ENCODE peak calls at places on chromosome 7, in six cellular contexts. One of them, this sample, is unnamed.

GRCh38 chr7:107966701-107967100 is 36.3 kb downstream of the LAMB1 start:
- DNase-seq in activated naive CD8-positive, alpha-beta T cell treated with anti-CD3 and anti-CD28 coated beads for 36 hours: no peak
- DNase-seq in T-helper 9 cell: no peak
- DNase-seq in frontal cortex: no peak
- DNase-seq in germinal center: no peak
- DNase-seq in stimulated activated naive CD8-positive, alpha-beta T cell treated with anti-CD3 and anti-CD28 coated beads, Interleukin-15, Interleukin-2, amounts not matched to agents 100 U/mL and 50 U/mL, for 24 hours: no peak
- DNase-seq in this sample: no peak

GRCh38 chr7:152894295-152895170 is 135.0 kb downstream of the ACTR3B start:
- DNase-seq in frontal cortex: peak
- DNase-seq in activated naive CD8-positive, alpha-beta T cell treated with anti-CD3 and anti-CD28 coated beads for 36 hours: peak
- DNase-seq in stimulated activated naive CD8-positive, alpha-beta T cell treated with anti-CD3 and anti-CD28 coated beads, Interleukin-15, Interleukin-2, amounts not matched to agents 100 U/mL and 50 U/mL, for 24 hours: peak
- DNase-seq in T-helper 9 cell: no peak
- DNase-seq in germinal center: peak
- DNase-seq in this sample: peak

GRCh38 chr7:151100921-151101320 is 14.6 kb downstream of the AGAP3 start:
- DNase-seq in germinal center: no peak
- DNase-seq in stimulated activated naive CD8-positive, alpha-beta T cell treated with anti-CD3 and anti-CD28 coated beads, Interleukin-15, Interleukin-2, amounts not matched to agents 100 U/mL and 50 U/mL, for 24 hours: no peak
- DNase-seq in T-helper 9 cell: no peak
- DNase-seq in frontal cortex: no peak
- DNase-seq in activated naive CD8-positive, alpha-beta T cell treated with anti-CD3 and anti-CD28 coated beads for 36 hours: no peak
- DNase-seq in this sample: no peak

GRCh38 chr7:20329389-20330175 is 1.1 kb upstream of the ITGB8 start:
- DNase-seq in frontal cortex: peak
- DNase-seq in activated naive CD8-positive, alpha-beta T cell treated with anti-CD3 and anti-CD28 coated beads for 36 hours: peak
- DNase-seq in germinal center: peak
- DNase-seq in T-helper 9 cell: no peak
- DNase-seq in stimulated activated naive CD8-positive, alpha-beta T cell treated with anti-CD3 and anti-CD28 coated beads, Interleukin-15, Interleukin-2, amounts not matched to agents 100 U/mL and 50 U/mL, for 24 hours: peak
- DNase-seq in this sample: peak

GRCh38 chr7:103106336-103107070 is 31.6 kb downstream of the ARMC10 start:
- DNase-seq in activated naive CD8-positive, alpha-beta T cell treated with anti-CD3 and anti-CD28 coated beads for 36 hours: no peak
- DNase-seq in stimulated activated naive CD8-positive, alpha-beta T cell treated with anti-CD3 and anti-CD28 coated beads, Interleukin-15, Interleukin-2, amounts not matched to agents 100 U/mL and 50 U/mL, for 24 hours: no peak
- DNase-seq in germinal center: no peak
- DNase-seq in T-helper 9 cell: no peak
- DNase-seq in frontal cortex: no peak
- DNase-seq in this sample: peak

GRCh38 chr7:102832694-102833093 is 80.1 kb upstream of the LRRC17 start:
- DNase-seq in T-helper 9 cell: no peak
- DNase-seq in frontal cortex: no peak
- DNase-seq in germinal center: no peak
- DNase-seq in activated naive CD8-positive, alpha-beta T cell treated with anti-CD3 and anti-CD28 coated beads for 36 hours: no peak
- DNase-seq in stimulated activated naive CD8-positive, alpha-beta T cell treated with anti-CD3 and anti-CD28 coated beads, Interleukin-15, Interleukin-2, amounts not matched to agents 100 U/mL and 50 U/mL, for 24 hours: no peak
- DNase-seq in this sample: no peak

GRCh38 chr7:13981070-13981469 is 8.4 kb downstream of the ETV1 start:
- DNase-seq in activated naive CD8-positive, alpha-beta T cell treated with anti-CD3 and anti-CD28 coated beads for 36 hours: no peak
- DNase-seq in T-helper 9 cell: no peak
- DNase-seq in stimulated activated naive CD8-positive, alpha-beta T cell treated with anti-CD3 and anti-CD28 coated beads, Interleukin-15, Interleukin-2, amounts not matched to agents 100 U/mL and 50 U/mL, for 24 hours: no peak
- DNase-seq in frontal cortex: no peak
- DNase-seq in germinal center: no peak
- DNase-seq in this sample: no peak

GRCh38 chr7:30548762-30549344 is 44.2 kb upstream of the GGCT start:
- DNase-seq in stimulated activated naive CD8-positive, alpha-beta T cell treated with anti-CD3 and anti-CD28 coated beads, Interleukin-15, Interleukin-2, amounts not matched to agents 100 U/mL and 50 U/mL, for 24 hours: peak
- DNase-seq in frontal cortex: peak
- DNase-seq in T-helper 9 cell: peak
- DNase-seq in germinal center: peak
- DNase-seq in activated naive CD8-positive, alpha-beta T cell treated with anti-CD3 and anti-CD28 coated beads for 36 hours: peak
- DNase-seq in this sample: peak

GRCh38 chr7:88218428-88218745 is 1.5 kb downstream of the SRI start:
- DNase-seq in T-helper 9 cell: no peak
- DNase-seq in stimulated activated naive CD8-positive, alpha-beta T cell treated with anti-CD3 and anti-CD28 coated beads, Interleukin-15, Interleukin-2, amounts not matched to agents 100 U/mL and 50 U/mL, for 24 hours: no peak
- DNase-seq in activated naive CD8-positive, alpha-beta T cell treated with anti-CD3 and anti-CD28 coated beads for 36 hours: no peak
- DNase-seq in germinal center: no peak
- DNase-seq in frontal cortex: no peak
- DNase-seq in this sample: no peak

GRCh38 chr7:33243319-33243881 is 114.0 kb downstream of the BBS9 start:
- DNase-seq in T-helper 9 cell: no peak
- DNase-seq in stimulated activated naive CD8-positive, alpha-beta T cell treated with anti-CD3 and anti-CD28 coated beads, Interleukin-15, Interleukin-2, amounts not matched to agents 100 U/mL and 50 U/mL, for 24 hours: no peak
- DNase-seq in frontal cortex: peak
- DNase-seq in activated naive CD8-positive, alpha-beta T cell treated with anti-CD3 and anti-CD28 coated beads for 36 hours: no peak
- DNase-seq in germinal center: no peak
- DNase-seq in this sample: no peak

GRCh38 chr7:92177362-92177761 is 1.6 kb downstream of the LRRD1 start:
- DNase-seq in germinal center: no peak
- DNase-seq in stimulated activated naive CD8-positive, alpha-beta T cell treated with anti-CD3 and anti-CD28 coated beads, Interleukin-15, Interleukin-2, amounts not matched to agents 100 U/mL and 50 U/mL, for 24 hours: no peak
- DNase-seq in frontal cortex: no peak
- DNase-seq in T-helper 9 cell: no peak
- DNase-seq in activated naive CD8-positive, alpha-beta T cell treated with anti-CD3 and anti-CD28 coated beads for 36 hours: no peak
- DNase-seq in this sample: no peak

GRCh38 chr7:2545746-2546425 is 9.4 kb downstream of the BRAT1 start:
- DNase-seq in activated naive CD8-positive, alpha-beta T cell treated with anti-CD3 and anti-CD28 coated beads for 36 hours: no peak
- DNase-seq in T-helper 9 cell: no peak
- DNase-seq in stimulated activated naive CD8-positive, alpha-beta T cell treated with anti-CD3 and anti-CD28 coated beads, Interleukin-15, Interleukin-2, amounts not matched to agents 100 U/mL and 50 U/mL, for 24 hours: no peak
- DNase-seq in germinal center: no peak
- DNase-seq in frontal cortex: no peak
- DNase-seq in this sample: no peak

GRCh38 chr7:40230086-40230485 is 95.3 kb downstream of the SUGCT start:
- DNase-seq in stimulated activated naive CD8-positive, alpha-beta T cell treated with anti-CD3 and anti-CD28 coated beads, Interleukin-15, Interleukin-2, amounts not matched to agents 100 U/mL and 50 U/mL, for 24 hours: no peak
- DNase-seq in T-helper 9 cell: no peak
- DNase-seq in activated naive CD8-positive, alpha-beta T cell treated with anti-CD3 and anti-CD28 coated beads for 36 hours: no peak
- DNase-seq in germinal center: no peak
- DNase-seq in frontal cortex: no peak
- DNase-seq in this sample: no peak

GRCh38 chr7:79471283-79471682 is 17.8 kb upstream of the MAGI2 start:
- DNase-seq in stimulated activated naive CD8-positive, alpha-beta T cell treated with anti-CD3 and anti-CD28 coated beads, Interleukin-15, Interleukin-2, amounts not matched to agents 100 U/mL and 50 U/mL, for 24 hours: no peak
- DNase-seq in frontal cortex: no peak
- DNase-seq in germinal center: no peak
- DNase-seq in T-helper 9 cell: no peak
- DNase-seq in activated naive CD8-positive, alpha-beta T cell treated with anti-CD3 and anti-CD28 coated beads for 36 hours: no peak
- DNase-seq in this sample: no peak

GRCh38 chr7:128888756-128889095 is 21.8 kb downstream of the KCP start:
- DNase-seq in activated naive CD8-positive, alpha-beta T cell treated with anti-CD3 and anti-CD28 coated beads for 36 hours: no peak
- DNase-seq in stimulated activated naive CD8-positive, alpha-beta T cell treated with anti-CD3 and anti-CD28 coated beads, Interleukin-15, Interleukin-2, amounts not matched to agents 100 U/mL and 50 U/mL, for 24 hours: no peak
- DNase-seq in frontal cortex: no peak
- DNase-seq in germinal center: no peak
- DNase-seq in T-helper 9 cell: no peak
- DNase-seq in this sample: no peak

GRCh38 chr7:128881458-128882125 is 18.9 kb downstream of the ATP6V1F start:
- DNase-seq in T-helper 9 cell: no peak
- DNase-seq in frontal cortex: no peak
- DNase-seq in activated naive CD8-positive, alpha-beta T cell treated with anti-CD3 and anti-CD28 coated beads for 36 hours: no peak
- DNase-seq in stimulated activated naive CD8-positive, alpha-beta T cell treated with anti-CD3 and anti-CD28 coated beads, Interleukin-15, Interleukin-2, amounts not matched to agents 100 U/mL and 50 U/mL, for 24 hours: no peak
- DNase-seq in germinal center: no peak
- DNase-seq in this sample: no peak

GRCh38 chr7:91683823-91684222 is 196.7 kb downstream of the MTERF1 start:
- DNase-seq in stimulated activated naive CD8-positive, alpha-beta T cell treated with anti-CD3 and anti-CD28 coated beads, Interleukin-15, Interleukin-2, amounts not matched to agents 100 U/mL and 50 U/mL, for 24 hours: no peak
- DNase-seq in activated naive CD8-positive, alpha-beta T cell treated with anti-CD3 and anti-CD28 coated beads for 36 hours: no peak
- DNase-seq in germinal center: no peak
- DNase-seq in T-helper 9 cell: no peak
- DNase-seq in frontal cortex: no peak
- DNase-seq in this sample: no peak

GRCh38 chr7:132760873-132761272 is 184.6 kb upstream of the PLXNA4 start:
- DNase-seq in T-helper 9 cell: no peak
- DNase-seq in frontal cortex: no peak
- DNase-seq in stimulated activated naive CD8-positive, alpha-beta T cell treated with anti-CD3 and anti-CD28 coated beads, Interleukin-15, Interleukin-2, amounts not matched to agents 100 U/mL and 50 U/mL, for 24 hours: no peak
- DNase-seq in activated naive CD8-positive, alpha-beta T cell treated with anti-CD3 and anti-CD28 coated beads for 36 hours: no peak
- DNase-seq in germinal center: no peak
- DNase-seq in this sample: no peak

GRCh38 chr7:103640031-103640779 is 194.2 kb upstream of the SLC26A5 start:
- DNase-seq in frontal cortex: no peak
- DNase-seq in T-helper 9 cell: no peak
- DNase-seq in activated naive CD8-positive, alpha-beta T cell treated with anti-CD3 and anti-CD28 coated beads for 36 hours: no peak
- DNase-seq in germinal center: no peak
- DNase-seq in stimulated activated naive CD8-positive, alpha-beta T cell treated with anti-CD3 and anti-CD28 coated beads, Interleukin-15, Interleukin-2, amounts not matched to agents 100 U/mL and 50 U/mL, for 24 hours: no peak
- DNase-seq in this sample: no peak

GRCh38 chr7:30028749-30029635 is 780 bp downstream of the PLEKHA8 start:
- DNase-seq in T-helper 9 cell: no peak
- DNase-seq in frontal cortex: no peak
- DNase-seq in activated naive CD8-positive, alpha-beta T cell treated with anti-CD3 and anti-CD28 coated beads for 36 hours: no peak
- DNase-seq in stimulated activated naive CD8-positive, alpha-beta T cell treated with anti-CD3 and anti-CD28 coated beads, Interleukin-15, Interleukin-2, amounts not matched to agents 100 U/mL and 50 U/mL, for 24 hours: peak
- DNase-seq in germinal center: peak
- DNase-seq in this sample: peak

GRCh38 chr7:138952791-138953190 is 28.4 kb downstream of the KIAA1549 start:
- DNase-seq in frontal cortex: no peak
- DNase-seq in stimulated activated naive CD8-positive, alpha-beta T cell treated with anti-CD3 and anti-CD28 coated beads, Interleukin-15, Interleukin-2, amounts not matched to agents 100 U/mL and 50 U/mL, for 24 hours: no peak
- DNase-seq in activated naive CD8-positive, alpha-beta T cell treated with anti-CD3 and anti-CD28 coated beads for 36 hours: no peak
- DNase-seq in germinal center: no peak
- DNase-seq in T-helper 9 cell: no peak
- DNase-seq in this sample: no peak

GRCh38 chr7:140017034-140017433 is 45.7 kb downstream of the PARP12 start:
- DNase-seq in frontal cortex: no peak
- DNase-seq in T-helper 9 cell: no peak
- DNase-seq in germinal center: no peak
- DNase-seq in activated naive CD8-positive, alpha-beta T cell treated with anti-CD3 and anti-CD28 coated beads for 36 hours: no peak
- DNase-seq in stimulated activated naive CD8-positive, alpha-beta T cell treated with anti-CD3 and anti-CD28 coated beads, Interleukin-15, Interleukin-2, amounts not matched to agents 100 U/mL and 50 U/mL, for 24 hours: no peak
- DNase-seq in this sample: no peak

GRCh38 chr7:105285118-105285874 is 103.4 kb downstream of the SRPK2 start:
- DNase-seq in germinal center: no peak
- DNase-seq in activated naive CD8-positive, alpha-beta T cell treated with anti-CD3 and anti-CD28 coated beads for 36 hours: no peak
- DNase-seq in frontal cortex: no peak
- DNase-seq in T-helper 9 cell: no peak
- DNase-seq in stimulated activated naive CD8-positive, alpha-beta T cell treated with anti-CD3 and anti-CD28 coated beads, Interleukin-15, Interleukin-2, amounts not matched to agents 100 U/mL and 50 U/mL, for 24 hours: no peak
- DNase-seq in this sample: no peak

GRCh38 chr7:33339074-33339805 is 209.9 kb downstream of the BBS9 start:
- DNase-seq in stimulated activated naive CD8-positive, alpha-beta T cell treated with anti-CD3 and anti-CD28 coated beads, Interleukin-15, Interleukin-2, amounts not matched to agents 100 U/mL and 50 U/mL, for 24 hours: no peak
- DNase-seq in germinal center: no peak
- DNase-seq in activated naive CD8-positive, alpha-beta T cell treated with anti-CD3 and anti-CD28 coated beads for 36 hours: no peak
- DNase-seq in frontal cortex: no peak
- DNase-seq in T-helper 9 cell: no peak
- DNase-seq in this sample: no peak

GRCh38 chr7:99455874-99456273 is 10.1 kb downstream of the ATP5MF start:
- DNase-seq in activated naive CD8-positive, alpha-beta T cell treated with anti-CD3 and anti-CD28 coated beads for 36 hours: no peak
- DNase-seq in T-helper 9 cell: no peak
- DNase-seq in germinal center: no peak
- DNase-seq in stimulated activated naive CD8-positive, alpha-beta T cell treated with anti-CD3 and anti-CD28 coated beads, Interleukin-15, Interleukin-2, amounts not matched to agents 100 U/mL and 50 U/mL, for 24 hours: no peak
- DNase-seq in frontal cortex: no peak
- DNase-seq in this sample: no peak

GRCh38 chr7:81285142-81285871 is 366.5 kb upstream of the SEMA3C start:
- DNase-seq in T-helper 9 cell: no peak
- DNase-seq in stimulated activated naive CD8-positive, alpha-beta T cell treated with anti-CD3 and anti-CD28 coated beads, Interleukin-15, Interleukin-2, amounts not matched to agents 100 U/mL and 50 U/mL, for 24 hours: no peak
- DNase-seq in activated naive CD8-positive, alpha-beta T cell treated with anti-CD3 and anti-CD28 coated beads for 36 hours: no peak
- DNase-seq in frontal cortex: no peak
- DNase-seq in germinal center: no peak
- DNase-seq in this sample: no peak

GRCh38 chr7:104976966-104977636 is 36.9 kb upstream of the KMT2E start:
- DNase-seq in germinal center: no peak
- DNase-seq in stimulated activated naive CD8-positive, alpha-beta T cell treated with anti-CD3 and anti-CD28 coated beads, Interleukin-15, Interleukin-2, amounts not matched to agents 100 U/mL and 50 U/mL, for 24 hours: no peak
- DNase-seq in activated naive CD8-positive, alpha-beta T cell treated with anti-CD3 and anti-CD28 coated beads for 36 hours: no peak
- DNase-seq in T-helper 9 cell: no peak
- DNase-seq in frontal cortex: no peak
- DNase-seq in this sample: no peak

GRCh38 chr7:131586259-131586658 is 29.8 kb upstream of the PODXL start:
- DNase-seq in activated naive CD8-positive, alpha-beta T cell treated with anti-CD3 and anti-CD28 coated beads for 36 hours: no peak
- DNase-seq in germinal center: no peak
- DNase-seq in frontal cortex: no peak
- DNase-seq in stimulated activated naive CD8-positive, alpha-beta T cell treated with anti-CD3 and anti-CD28 coated beads, Interleukin-15, Interleukin-2, amounts not matched to agents 100 U/mL and 50 U/mL, for 24 hours: no peak
- DNase-seq in T-helper 9 cell: no peak
- DNase-seq in this sample: no peak

GRCh38 chr7:41573017-41573416 is 129.9 kb downstream of the INHBA start:
- DNase-seq in germinal center: no peak
- DNase-seq in activated naive CD8-positive, alpha-beta T cell treated with anti-CD3 and anti-CD28 coated beads for 36 hours: no peak
- DNase-seq in frontal cortex: no peak
- DNase-seq in T-helper 9 cell: no peak
- DNase-seq in stimulated activated naive CD8-positive, alpha-beta T cell treated with anti-CD3 and anti-CD28 coated beads, Interleukin-15, Interleukin-2, amounts not matched to agents 100 U/mL and 50 U/mL, for 24 hours: no peak
- DNase-seq in this sample: no peak

GRCh38 chr7:156090988-156091387 is 278.7 kb upstream of the SHH start:
- DNase-seq in activated naive CD8-positive, alpha-beta T cell treated with anti-CD3 and anti-CD28 coated beads for 36 hours: no peak
- DNase-seq in germinal center: no peak
- DNase-seq in stimulated activated naive CD8-positive, alpha-beta T cell treated with anti-CD3 and anti-CD28 coated beads, Interleukin-15, Interleukin-2, amounts not matched to agents 100 U/mL and 50 U/mL, for 24 hours: no peak
- DNase-seq in T-helper 9 cell: no peak
- DNase-seq in frontal cortex: no peak
- DNase-seq in this sample: no peak

GRCh38 chr7:92343719-92344118 is 97.9 kb downstream of the ANKIB1 start:
- DNase-seq in T-helper 9 cell: no peak
- DNase-seq in germinal center: no peak
- DNase-seq in activated naive CD8-positive, alpha-beta T cell treated with anti-CD3 and anti-CD28 coated beads for 36 hours: no peak
- DNase-seq in frontal cortex: no peak
- DNase-seq in stimulated activated naive CD8-positive, alpha-beta T cell treated with anti-CD3 and anti-CD28 coated beads, Interleukin-15, Interleukin-2, amounts not matched to agents 100 U/mL and 50 U/mL, for 24 hours: no peak
- DNase-seq in this sample: no peak

GRCh38 chr7:95470452-95470851 is 15.3 kb upstream of the ASB4 start:
- DNase-seq in germinal center: no peak
- DNase-seq in T-helper 9 cell: no peak
- DNase-seq in activated naive CD8-positive, alpha-beta T cell treated with anti-CD3 and anti-CD28 coated beads for 36 hours: peak
- DNase-seq in frontal cortex: no peak
- DNase-seq in stimulated activated naive CD8-positive, alpha-beta T cell treated with anti-CD3 and anti-CD28 coated beads, Interleukin-15, Interleukin-2, amounts not matched to agents 100 U/mL and 50 U/mL, for 24 hours: peak
- DNase-seq in this sample: no peak

GRCh38 chr7:133183042-133183441 is 69.8 kb upstream of the EXOC4 start:
- DNase-seq in stimulated activated naive CD8-positive, alpha-beta T cell treated with anti-CD3 and anti-CD28 coated beads, Interleukin-15, Interleukin-2, amounts not matched to agents 100 U/mL and 50 U/mL, for 24 hours: no peak
- DNase-seq in frontal cortex: no peak
- DNase-seq in germinal center: no peak
- DNase-seq in T-helper 9 cell: no peak
- DNase-seq in activated naive CD8-positive, alpha-beta T cell treated with anti-CD3 and anti-CD28 coated beads for 36 hours: no peak
- DNase-seq in this sample: no peak

GRCh38 chr7:18558503-18558902 is 63.0 kb downstream of the HDAC9 start:
- DNase-seq in stimulated activated naive CD8-positive, alpha-beta T cell treated with anti-CD3 and anti-CD28 coated beads, Interleukin-15, Interleukin-2, amounts not matched to agents 100 U/mL and 50 U/mL, for 24 hours: no peak
- DNase-seq in germinal center: no peak
- DNase-seq in activated naive CD8-positive, alpha-beta T cell treated with anti-CD3 and anti-CD28 coated beads for 36 hours: no peak
- DNase-seq in frontal cortex: no peak
- DNase-seq in T-helper 9 cell: no peak
- DNase-seq in this sample: no peak

GRCh38 chr7:28549998-28550397 is 137.7 kb downstream of the CREB5 start:
- DNase-seq in frontal cortex: no peak
- DNase-seq in T-helper 9 cell: no peak
- DNase-seq in germinal center: no peak
- DNase-seq in stimulated activated naive CD8-positive, alpha-beta T cell treated with anti-CD3 and anti-CD28 coated beads, Interleukin-15, Interleukin-2, amounts not matched to agents 100 U/mL and 50 U/mL, for 24 hours: no peak
- DNase-seq in activated naive CD8-positive, alpha-beta T cell treated with anti-CD3 and anti-CD28 coated beads for 36 hours: no peak
- DNase-seq in this sample: no peak

GRCh38 chr7:144691240-144691639 is 144.6 kb downstream of the TPK1 start:
- DNase-seq in T-helper 9 cell: no peak
- DNase-seq in frontal cortex: no peak
- DNase-seq in germinal center: no peak
- DNase-seq in activated naive CD8-positive, alpha-beta T cell treated with anti-CD3 and anti-CD28 coated beads for 36 hours: no peak
- DNase-seq in stimulated activated naive CD8-positive, alpha-beta T cell treated with anti-CD3 and anti-CD28 coated beads, Interleukin-15, Interleukin-2, amounts not matched to agents 100 U/mL and 50 U/mL, for 24 hours: no peak
- DNase-seq in this sample: no peak

GRCh38 chr7:47574473-47575328 is 7.2 kb downstream of the TNS3 start:
- DNase-seq in T-helper 9 cell: no peak
- DNase-seq in frontal cortex: no peak
- DNase-seq in activated naive CD8-positive, alpha-beta T cell treated with anti-CD3 and anti-CD28 coated beads for 36 hours: no peak
- DNase-seq in germinal center: peak
- DNase-seq in stimulated activated naive CD8-positive, alpha-beta T cell treated with anti-CD3 and anti-CD28 coated beads, Interleukin-15, Interleukin-2, amounts not matched to agents 100 U/mL and 50 U/mL, for 24 hours: no peak
- DNase-seq in this sample: no peak